ENCODE peak calls at places on chromosomes 12 and 14, in four cellular contexts. P is HepG2, G is stomach, T is transverse colon. W is an unnamed sample.

GRCh38 chr12:92614502-92614901 is 88.3 kb upstream of the PLEKHG7 start:
- DNase-seq in P (no peak), G (no peak), T (no peak), W (no peak)

GRCh38 chr12:81284137-81284536 is 206.3 kb downstream of the ACSS3 start:
- DNase-seq in P (no peak), G (no peak), T (no peak), W (no peak)

GRCh38 chr14:104924421-104925213 is at the start of gene PLD4:
- DNase-seq in P (no peak), G (no peak), T (no peak), W (peak; percentile 26)

GRCh38 chr12:33322519-33322918 is 117.1 kb downstream of the SYT10 start:
- DNase-seq in P (no peak), G (no peak), T (no peak), W (no peak)

GRCh38 chr12:40650038-40650704 is 42.1 kb upstream of the CNTN1 start:
- DNase-seq in P (no peak), G (no peak), T (no peak), W (no peak)

GRCh38 chr12:106248849-106249371 is 1.1 kb upstream of the CKAP4 start:
- DNase-seq in P (no peak), G (no peak), T (peak; percentile 19), W (no peak)

GRCh38 chr14:52988153-52988552 is 37.3 kb upstream of the FERMT2 start:
- DNase-seq in P (no peak), G (no peak), T (no peak), W (no peak)

GRCh38 chr12:48489012-48489411 is 6.7 kb downstream of the C12orf54 start:
- DNase-seq in P (no peak), G (no peak), T (no peak), W (no peak)

GRCh38 chr12:131862994-131863710 is 31.3 kb upstream of the ULK1 start:
- DNase-seq in P (no peak), G (no peak), T (no peak), W (no peak)

GRCh38 chr14:102824832-102825231 is 47.6 kb downstream of the TRAF3 start:
- DNase-seq in P (no peak), G (no peak), T (no peak), W (no peak)

GRCh38 chr14:44418856-44419255 is 88.2 kb downstream of the FSCB start:
- DNase-seq in P (peak; percentile 0), G (no peak), T (no peak), W (no peak)

GRCh38 chr14:75277000-75277795 is 1.4 kb upstream of the FOS start:
- DNase-seq in P (peak; percentile 66), G (peak; percentile 90), T (peak; percentile 92), W (peak; percentile 98)

GRCh38 chr12:22684526-22685118 is 59.7 kb downstream of the ETNK1 start:
- DNase-seq in P (peak; percentile 17), G (no peak), T (no peak), W (no peak)

GRCh38 chr12:71460850-71461609 is 21.4 kb downstream of the LGR5 start:
- DNase-seq in P (no peak), G (no peak), T (no peak), W (no peak)

GRCh38 chr14:80956922-80957321 is 1.5 kb downstream of the TSHR start:
- DNase-seq in P (no peak), G (no peak), T (no peak), W (no peak)

GRCh38 chr14:69769623-69770022 is 2.7 kb downstream of the SRSF5 start:
- DNase-seq in P (no peak), G (no peak), T (no peak), W (no peak)

GRCh38 chr12:9651265-9651729 is 18.2 kb upstream of the CLEC2D start:
- DNase-seq in P (no peak), G (no peak), T (no peak), W (no peak)

GRCh38 chr12:29759950-29760349 is 23.8 kb downstream of the TMTC1 start:
- DNase-seq in P (no peak), G (no peak), T (no peak), W (no peak)

GRCh38 chr12:103128862-103129501 is 171.5 kb downstream of the ASCL1 start:
- DNase-seq in P (peak; percentile 15), G (peak; percentile 51), T (no peak), W (no peak)

GRCh38 chr14:93067088-93067487 is 48.6 kb downstream of the ITPK1 start:
- DNase-seq in P (no peak), G (no peak), T (no peak), W (no peak)

GRCh38 chr12:42128327-42128726 is 16.3 kb downstream of the GXYLT1 start:
- DNase-seq in P (no peak), G (no peak), T (no peak), W (no peak)

GRCh38 chr12:84986586-84986985 is 49.5 kb downstream of the TSPAN19 start:
- DNase-seq in P (no peak), G (no peak), T (no peak), W (no peak)

GRCh38 chr14:53306267-53306721 is 153.2 kb upstream of the DDHD1 start:
- DNase-seq in P (peak; percentile 19), G (peak; percentile 34), T (peak; percentile 22), W (peak; percentile 73)

DNA sequence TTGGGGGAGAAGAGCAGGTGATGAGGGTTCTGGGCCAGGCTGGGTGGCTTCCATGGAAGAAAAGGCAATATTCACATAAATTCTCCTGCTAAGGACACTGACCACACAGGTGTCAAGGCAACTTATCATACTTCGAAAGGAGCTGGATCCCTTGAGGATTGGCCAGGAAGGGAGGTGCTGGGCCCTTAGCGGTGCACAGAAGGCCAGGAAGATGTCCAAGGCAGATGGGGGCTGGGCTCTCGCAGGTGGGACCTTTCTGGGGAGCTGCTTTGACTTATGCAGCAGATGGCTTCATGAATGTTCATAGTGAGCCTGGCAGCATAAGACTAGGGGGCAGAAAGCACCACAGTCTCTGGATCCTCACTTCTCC is 3.9 kb downstream of the CD63 start:
- DNase-seq in P (no peak), G (no peak), T (peak; percentile 8), W (peak; percentile 63)
- TF ChIP-seq EP300 in P (no peak), G (no peak), T (no peak), W (no peak)

GRCh38 chr12:56683-57346 is 9.8 kb upstream of the IQSEC3 start:
- DNase-seq in P (no peak), G (no peak), T (no peak), W (no peak)
- H3K27me3 ChIP-seq in P (peaks cover 6% of the 10 kb centered on the region), G (peaks cover 66% of the 10 kb centered on the region), T (peaks cover 74% of the 10 kb centered on the region), W (peaks cover 68% of the 10 kb centered on the region)

DNA sequence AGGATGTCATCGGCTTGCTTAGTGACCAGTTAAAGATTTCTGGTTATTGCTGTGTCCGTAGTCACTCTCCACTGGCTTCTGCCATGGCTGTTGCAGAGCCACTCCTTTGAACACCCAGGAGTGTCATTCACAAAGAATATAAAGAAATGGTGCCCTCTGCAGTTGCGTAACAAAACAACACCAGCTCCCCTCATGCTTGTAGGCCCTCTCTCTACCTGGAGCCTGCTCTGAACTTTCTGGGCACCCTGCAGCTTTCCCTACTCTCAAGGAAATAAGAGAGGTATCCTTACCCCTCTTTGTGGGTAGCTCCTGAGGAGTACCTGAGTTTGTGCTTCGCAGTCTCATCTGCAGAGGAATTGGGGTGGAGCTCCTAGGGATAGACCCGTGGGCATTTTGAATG is 97.3 kb upstream of the TMEM260 start:
- DNase-seq in P (no peak), G (no peak), T (no peak), W (no peak)
- TF ChIP-seq CTCF in P (peak; percentile 15), G (no peak), T (no peak), W (no peak)

GRCh38 chr12:104467346-104467837 is 10.6 kb downstream of the CHST11 start:
- DNase-seq in P (no peak), G (no peak), T (no peak), W (no peak)
- TF ChIP-seq EP300 in P (no peak), G (no peak), T (no peak), W (no peak)

W was measured in sigmoid colon.